ENCODE peak calls at places on chromosome 1, in six cellular contexts. One of them, this sample, is unnamed. For H3K4me1, the result is how much of the 10 kb centered on the place peaks cover.

GRCh38 chr1:183239220-183239742 is 53.2 kb downstream of the LAMC2 start:
- DNase-seq in endothelial cell of umbilical vein: no peak
- DNase-seq in IMR-90: no peak
- DNase-seq in PC-9: no peak
- DNase-seq in uterus: no peak
- DNase-seq in fibroblast of lung: no peak
- DNase-seq in this sample: no peak

GRCh38 chr1:13788795-13789194 is 88.8 kb downstream of the PRDM2 start:
- DNase-seq in endothelial cell of umbilical vein: no peak
- DNase-seq in IMR-90: no peak
- DNase-seq in PC-9: no peak
- DNase-seq in uterus: no peak
- DNase-seq in fibroblast of lung: no peak
- DNase-seq in this sample: no peak

GRCh38 chr1:64263335-64263734 is 59.9 kb downstream of the UBE2U start:
- DNase-seq in endothelial cell of umbilical vein: peak
- DNase-seq in IMR-90: no peak
- DNase-seq in PC-9: peak
- DNase-seq in uterus: no peak
- DNase-seq in fibroblast of lung: peak
- DNase-seq in this sample: peak

GRCh38 chr1:225446298-225446941 is 18.6 kb upstream of the LBR start:
- DNase-seq in endothelial cell of umbilical vein: peak
- DNase-seq in IMR-90: no peak
- DNase-seq in PC-9: no peak
- DNase-seq in uterus: peak
- DNase-seq in fibroblast of lung: no peak
- DNase-seq in this sample: no peak

GRCh38 chr1:21536223-21536622 is 27.0 kb downstream of the ALPL start:
- DNase-seq in endothelial cell of umbilical vein: no peak
- DNase-seq in IMR-90: peak
- DNase-seq in PC-9: no peak
- DNase-seq in uterus: no peak
- DNase-seq in fibroblast of lung: no peak
- DNase-seq in this sample: no peak

GRCh38 chr1:178461104-178461503 is 35.7 kb downstream of the CLEC20A start:
- DNase-seq in endothelial cell of umbilical vein: no peak
- DNase-seq in IMR-90: no peak
- DNase-seq in PC-9: no peak
- DNase-seq in uterus: no peak
- DNase-seq in fibroblast of lung: no peak
- DNase-seq in this sample: no peak

GRCh38 chr1:169999357-169999756 is 75.1 kb downstream of the KIFAP3 start:
- DNase-seq in endothelial cell of umbilical vein: peak
- DNase-seq in IMR-90: peak
- DNase-seq in PC-9: peak
- DNase-seq in uterus: peak
- DNase-seq in fibroblast of lung: peak
- DNase-seq in this sample: peak

GRCh38 chr1:235767795-235768194 is 98.9 kb downstream of the LYST start:
- DNase-seq in endothelial cell of umbilical vein: no peak
- DNase-seq in IMR-90: no peak
- DNase-seq in PC-9: no peak
- DNase-seq in uterus: no peak
- DNase-seq in fibroblast of lung: no peak
- DNase-seq in this sample: no peak

GRCh38 chr1:19405761-19406481 is 79.4 kb downstream of the CAPZB start:
- DNase-seq in endothelial cell of umbilical vein: no peak
- DNase-seq in IMR-90: peak
- DNase-seq in PC-9: no peak
- DNase-seq in uterus: no peak
- DNase-seq in fibroblast of lung: peak
- DNase-seq in this sample: no peak

GRCh38 chr1:230208619-230209261 is 141.7 kb downstream of the GALNT2 start:
- DNase-seq in endothelial cell of umbilical vein: no peak
- DNase-seq in IMR-90: no peak
- DNase-seq in PC-9: no peak
- DNase-seq in uterus: no peak
- DNase-seq in fibroblast of lung: no peak
- DNase-seq in this sample: no peak

GRCh38 chr1:245197911-245198379 is 43.2 kb downstream of the KIF26B start:
- DNase-seq in endothelial cell of umbilical vein: peak
- DNase-seq in IMR-90: peak
- DNase-seq in PC-9: no peak
- DNase-seq in uterus: no peak
- DNase-seq in fibroblast of lung: peak
- DNase-seq in this sample: no peak

GRCh38 chr1:34829250-34829649 is 30.3 kb downstream of the SMIM12 start:
- DNase-seq in endothelial cell of umbilical vein: no peak
- DNase-seq in IMR-90: no peak
- DNase-seq in PC-9: no peak
- DNase-seq in uterus: no peak
- DNase-seq in fibroblast of lung: peak
- DNase-seq in this sample: no peak

GRCh38 chr1:224340711-224341384 is 10.9 kb upstream of the NVL start:
- DNase-seq in endothelial cell of umbilical vein: peak
- DNase-seq in IMR-90: no peak
- DNase-seq in PC-9: no peak
- DNase-seq in uterus: no peak
- DNase-seq in fibroblast of lung: peak
- DNase-seq in this sample: no peak

GRCh38 chr1:9406111-9406510 is 113.4 kb downstream of the SPSB1 start:
- DNase-seq in endothelial cell of umbilical vein: no peak
- DNase-seq in IMR-90: no peak
- DNase-seq in PC-9: no peak
- DNase-seq in uterus: no peak
- DNase-seq in fibroblast of lung: no peak
- DNase-seq in this sample: no peak

GRCh38 chr1:26887125-26887524 is 3.0 kb downstream of the GPN2 start:
- DNase-seq in endothelial cell of umbilical vein: peak
- DNase-seq in IMR-90: peak
- DNase-seq in PC-9: no peak
- DNase-seq in uterus: no peak
- DNase-seq in fibroblast of lung: peak
- DNase-seq in this sample: no peak

GRCh38 chr1:63523738-63524137 is 413 bp downstream of the EFCAB7 start:
- DNase-seq in endothelial cell of umbilical vein: no peak
- DNase-seq in IMR-90: no peak
- DNase-seq in PC-9: no peak
- DNase-seq in uterus: no peak
- DNase-seq in fibroblast of lung: no peak
- DNase-seq in this sample: no peak

GRCh38 chr1:145785481-145785880 is 38.4 kb downstream of the RNF115 start:
- DNase-seq in endothelial cell of umbilical vein: peak
- DNase-seq in IMR-90: peak
- DNase-seq in PC-9: no peak
- DNase-seq in uterus: no peak
- DNase-seq in fibroblast of lung: no peak
- DNase-seq in this sample: no peak

GRCh38 chr1:41521766-41522165 is 37.3 kb upstream of the EDN2 start:
- DNase-seq in endothelial cell of umbilical vein: no peak
- DNase-seq in IMR-90: no peak
- DNase-seq in PC-9: no peak
- DNase-seq in uterus: no peak
- DNase-seq in fibroblast of lung: no peak
- DNase-seq in this sample: no peak

GRCh38 chr1:225987491-225988316 is 11.4 kb downstream of the SDE2 start:
- DNase-seq in endothelial cell of umbilical vein: peak
- DNase-seq in IMR-90: peak
- DNase-seq in PC-9: peak
- DNase-seq in uterus: no peak
- DNase-seq in fibroblast of lung: peak
- DNase-seq in this sample: no peak

GRCh38 chr1:180266275-180267210 is 36.5 kb downstream of the LHX4 start:
- DNase-seq in endothelial cell of umbilical vein: no peak
- DNase-seq in IMR-90: no peak
- DNase-seq in PC-9: no peak
- DNase-seq in uterus: no peak
- DNase-seq in fibroblast of lung: no peak
- DNase-seq in this sample: no peak

GRCh38 chr1:196677781-196678509 is 26.1 kb downstream of the CFH start:
- DNase-seq in endothelial cell of umbilical vein: no peak
- DNase-seq in IMR-90: peak
- DNase-seq in PC-9: no peak
- DNase-seq in uterus: no peak
- DNase-seq in fibroblast of lung: peak
- DNase-seq in this sample: no peak

GRCh38 chr1:196680107-196680506 is 28.3 kb downstream of the CFH start:
- DNase-seq in endothelial cell of umbilical vein: peak
- DNase-seq in IMR-90: peak
- DNase-seq in PC-9: no peak
- DNase-seq in uterus: no peak
- DNase-seq in fibroblast of lung: peak
- DNase-seq in this sample: peak

GRCh38 chr1:196674908-196675307 is 23.1 kb downstream of the CFH start:
- DNase-seq in endothelial cell of umbilical vein: no peak
- DNase-seq in IMR-90: no peak
- DNase-seq in PC-9: no peak
- DNase-seq in uterus: no peak
- DNase-seq in fibroblast of lung: no peak
- DNase-seq in this sample: peak

DNA sequence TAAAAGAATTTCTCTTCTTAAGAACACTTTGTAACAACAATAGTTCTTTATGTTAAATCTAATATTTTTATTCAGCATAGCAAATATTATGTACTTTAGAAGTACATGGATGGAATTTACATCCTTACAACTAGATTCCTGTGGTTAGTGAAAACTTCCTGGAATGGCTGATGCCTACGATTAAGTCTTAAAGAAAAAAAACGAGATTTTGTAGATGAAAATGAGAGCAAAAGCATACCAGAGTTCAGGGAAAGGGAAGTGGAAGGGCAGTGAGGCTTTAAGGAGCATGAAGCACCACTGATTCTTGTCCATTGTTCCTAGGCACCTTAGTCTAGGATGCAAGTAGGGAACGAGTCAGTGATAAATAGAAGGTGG is 26.7 kb downstream of the CFH start:
- DNase-seq in endothelial cell of umbilical vein: no peak
- DNase-seq in IMR-90: peak
- DNase-seq in PC-9: no peak
- DNase-seq in uterus: no peak
- DNase-seq in fibroblast of lung: peak
- DNase-seq in this sample: no peak
- H3K27ac ChIP-seq in endothelial cell of umbilical vein: no peak
- H3K27ac ChIP-seq in IMR-90: peak
- H3K27ac ChIP-seq in PC-9: no peak
- H3K27ac ChIP-seq in uterus: no peak
- H3K27ac ChIP-seq in fibroblast of lung: no peak
- H3K27ac ChIP-seq in this sample: no peak

DNA sequence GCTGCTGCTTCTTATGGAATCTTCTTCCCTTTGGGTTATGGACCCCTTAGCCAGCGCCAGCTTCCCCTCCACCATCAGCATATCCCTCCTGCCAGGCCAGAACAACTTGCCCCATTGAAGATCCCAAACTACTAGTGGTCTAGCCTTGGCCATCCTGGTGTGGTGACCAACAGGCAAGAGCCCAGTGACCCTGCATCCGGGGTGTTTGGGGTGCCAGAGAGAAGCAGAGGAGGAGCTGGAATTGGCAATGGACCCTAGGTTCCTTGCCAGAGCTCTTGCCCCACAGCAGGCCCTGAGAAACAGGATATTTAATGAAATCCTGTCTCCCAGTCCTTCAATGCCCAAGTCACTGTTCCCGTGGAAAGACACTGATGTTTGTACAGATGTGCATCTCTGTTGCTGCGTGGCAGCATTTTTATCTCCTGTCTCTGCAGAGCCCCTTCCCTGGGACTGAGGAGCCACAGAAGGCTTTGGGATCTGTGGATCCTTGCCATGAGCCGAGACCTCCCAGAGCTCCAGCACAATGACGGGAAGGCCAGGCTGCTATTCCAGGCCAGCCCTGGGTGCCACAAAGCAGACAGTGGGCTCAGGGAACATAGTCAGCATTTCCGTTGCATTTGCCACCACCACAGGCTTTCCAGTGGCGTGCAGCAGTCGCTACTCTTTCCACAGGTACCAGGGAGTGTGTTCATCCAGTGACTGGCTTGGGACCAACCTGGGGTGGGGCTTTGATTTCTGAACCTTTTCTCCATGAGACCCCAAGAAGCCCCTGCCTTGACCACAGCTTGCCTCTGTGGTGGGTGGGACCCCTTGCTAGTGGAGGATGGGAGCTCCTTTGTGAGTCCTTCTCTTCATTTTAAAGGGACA is 21.6 kb downstream of the NAV1 start:
- DNase-seq in endothelial cell of umbilical vein: no peak
- DNase-seq in IMR-90: no peak
- DNase-seq in PC-9: no peak
- DNase-seq in uterus: no peak
- DNase-seq in fibroblast of lung: no peak
- DNase-seq in this sample: no peak
- TF ChIP-seq CTCF in endothelial cell of umbilical vein: no peak
- TF ChIP-seq CTCF in IMR-90: no peak
- TF ChIP-seq CTCF in PC-9: no peak
- TF ChIP-seq CTCF in uterus: no peak
- TF ChIP-seq CTCF in fibroblast of lung: no peak
- TF ChIP-seq CTCF in this sample: no peak

GRCh38 chr1:201505505-201505893 is 1.4 kb downstream of the CSRP1 start:
- DNase-seq in endothelial cell of umbilical vein: peak
- DNase-seq in IMR-90: peak
- DNase-seq in PC-9: no peak
- DNase-seq in uterus: peak
- DNase-seq in fibroblast of lung: peak
- DNase-seq in this sample: peak
- H3K4me1 ChIP-seq in endothelial cell of umbilical vein: half or more
- H3K4me1 ChIP-seq in IMR-90: under half
- H3K4me1 ChIP-seq in PC-9: under half
- H3K4me1 ChIP-seq in uterus: under half
- H3K4me1 ChIP-seq in fibroblast of lung: under half
- H3K4me1 ChIP-seq in this sample: under half

GRCh38 chr1:48772221-48772620 is 4.5 kb downstream of the BEND5 start:
- DNase-seq in endothelial cell of umbilical vein: no peak
- DNase-seq in IMR-90: no peak
- DNase-seq in PC-9: no peak
- DNase-seq in uterus: no peak
- DNase-seq in fibroblast of lung: no peak
- DNase-seq in this sample: no peak

GRCh38 chr1:48775817-48776399 is 783 bp downstream of the BEND5 start:
- DNase-seq in endothelial cell of umbilical vein: no peak
- DNase-seq in IMR-90: no peak
- DNase-seq in PC-9: no peak
- DNase-seq in uterus: no peak
- DNase-seq in fibroblast of lung: no peak
- DNase-seq in this sample: no peak

GRCh38 chr1:48776400-48777218 is at the start of gene BEND5:
- DNase-seq in endothelial cell of umbilical vein: no peak
- DNase-seq in IMR-90: peak
- DNase-seq in PC-9: no peak
- DNase-seq in uterus: peak
- DNase-seq in fibroblast of lung: peak
- DNase-seq in this sample: no peak

GRCh38 chr1:48777219-48777895 is 666 bp upstream of the BEND5 start:
- DNase-seq in endothelial cell of umbilical vein: no peak
- DNase-seq in IMR-90: no peak
- DNase-seq in PC-9: no peak
- DNase-seq in uterus: no peak
- DNase-seq in fibroblast of lung: no peak
- DNase-seq in this sample: no peak

DNA sequence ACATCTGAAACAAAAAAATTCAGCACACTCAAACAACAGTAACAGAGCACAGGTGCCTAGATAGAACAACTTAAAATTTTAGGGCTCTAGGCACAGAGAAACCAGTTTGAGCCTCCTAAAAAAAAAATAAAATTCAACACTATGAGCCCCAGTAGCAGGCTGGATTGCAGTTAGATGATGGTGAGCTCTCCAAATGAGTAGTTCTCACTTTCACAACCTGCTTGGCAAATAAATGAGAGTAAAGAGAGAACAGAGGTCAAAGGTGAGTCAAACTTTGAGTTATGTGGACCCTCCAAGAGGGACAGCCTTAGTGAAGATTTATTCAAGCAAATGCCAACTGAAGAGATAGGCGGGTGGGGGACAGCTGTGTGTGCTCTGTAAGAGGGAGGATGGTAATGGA is 3.6 kb downstream of the BEND5 start:
- DNase-seq in endothelial cell of umbilical vein: no peak
- DNase-seq in IMR-90: no peak
- DNase-seq in PC-9: no peak
- DNase-seq in uterus: no peak
- DNase-seq in fibroblast of lung: no peak
- DNase-seq in this sample: no peak
- H3K27ac ChIP-seq in endothelial cell of umbilical vein: no peak
- H3K27ac ChIP-seq in IMR-90: no peak
- H3K27ac ChIP-seq in PC-9: no peak
- H3K27ac ChIP-seq in uterus: no peak
- H3K27ac ChIP-seq in fibroblast of lung: no peak
- H3K27ac ChIP-seq in this sample: no peak